ENCODE peak calls at places on chromosomes 4 and X, in six cellular contexts. Z is NCI-H774; B is epithelial cell of esophagus; U is lower leg skin; L is fibroblast of lung; O is activated CD4-positive, alpha-beta T cell treated with anti-CD3 and anti-CD28 coated beads, Interleukin-2, amount 50 U/mL, for 1 hour. D is an unnamed sample.

GRCh38 chr4:24419147-24420034 is 165.0 kb downstream of the DHX15 start:
- DNase-seq in Z (peak), B (peak), U (peak), L (peak), O (peak), D (peak)

GRCh38 chr4:153260152-153260551 is 55.9 kb downstream of the TRIM2 start:
- DNase-seq in Z (no peak), B (no peak), U (no peak), L (no peak), O (no peak), D (no peak)

GRCh38 chr4:40323866-40324265 is 11.3 kb upstream of the CHRNA9 start:
- DNase-seq in Z (no peak), B (no peak), U (no peak), L (no peak), O (no peak), D (no peak)

GRCh38 chrX:135340827-135341226 is 31.5 kb downstream of the ETDC start:
- DNase-seq in Z (no peak), B (no peak), U (no peak), L (peak), O (no peak), D (no peak)

GRCh38 chrX:85379174-85379907 is at the start of gene POF1B:
- DNase-seq in Z (peak), B (peak), U (peak), L (no peak), O (no peak), D (peak)

GRCh38 chr4:53763813-53764597 is 172.7 kb upstream of the LNX1 start:
- DNase-seq in Z (no peak), B (peak), U (no peak), L (peak), O (no peak), D (peak)

GRCh38 chr4:174377613-174378012 is 93.9 kb downstream of the CEP44 start:
- DNase-seq in Z (no peak), B (peak), U (no peak), L (no peak), O (no peak), D (peak)

GRCh38 chrX:108285918-108286317 is 152.3 kb downstream of the COL4A6 start:
- DNase-seq in Z (no peak), B (no peak), U (no peak), L (peak), O (no peak), D (no peak)

D was measured in kidney tubule cell.